ENCODE peak calls at places on chromosomes 7 and 10, in ten cellular contexts. T is fibroblast of lung, P is NCI-H1092, J is EH, U is non-pigmented ciliary epithelial cell, H is HEK293T, Q is GM12864, L is fibroblast of mammary gland, O is Peyer's patch, S is uterus. D is an unnamed sample.

GRCh38 chr10:1096287-1096889 is 40.2 kb downstream of the WDR37 start:
- DNase-seq in T (no peak), P (no peak), J (no peak), U (no peak), H (no peak), Q (no peak), L (no peak), O (no peak), S (no peak), D (no peak)

GRCh38 chr7:50307368-50308012 is 3.0 kb downstream of the IKZF1 start:
- DNase-seq in T (no peak), P (no peak), J (no peak), U (no peak), H (no peak), Q (no peak), L (no peak), O (peak; percentile 75), S (no peak), D (no peak)

GRCh38 chr7:1324028-1324900 is 91.6 kb downstream of the UNCX start:
- DNase-seq in T (no peak), P (no peak), J (no peak), U (no peak), H (no peak), Q (no peak), L (no peak), O (no peak), S (no peak), D (no peak)

GRCh38 chr7:129160161-129160911 is 15.8 kb downstream of the TSPAN33 start:
- DNase-seq in T (no peak), P (peak; percentile 42), J (no peak), U (no peak), H (no peak), Q (no peak), L (no peak), O (no peak), S (no peak), D (peak; percentile 3)

GRCh38 chr10:30752481-30752881 is 122.9 kb upstream of the LYZL2 start:
- DNase-seq in T (no peak), P (no peak), J (no peak), U (no peak), H (no peak), Q (no peak), L (no peak), O (no peak), S (no peak), D (no peak)

GRCh38 chr7:63027075-63027474 is 971.6 kb upstream of the ZNF722 start:
- DNase-seq in T (no peak), P (no peak), J (no peak), U (no peak), H (no peak), Q (no peak), L (no peak), O (no peak), S (no peak), D (no peak)

GRCh38 chr7:88141479-88141878 is 78.4 kb downstream of the SRI start:
- DNase-seq in T (no peak), P (no peak), J (no peak), U (no peak), H (no peak), Q (no peak), L (no peak), O (no peak), S (no peak), D (no peak)

GRCh38 chr7:134831862-134832261 is 52.4 kb downstream of the CALD1 start:
- DNase-seq in T (no peak), P (no peak), J (no peak), U (no peak), H (no peak), Q (no peak), L (no peak), O (no peak), S (no peak), D (no peak)

GRCh38 chr7:13880789-13881188 is 108.7 kb downstream of the ETV1 start:
- DNase-seq in T (peak; percentile 94), P (no peak), J (peak; percentile 76), U (peak; percentile 70), H (no peak), Q (no peak), L (peak; percentile 85), O (no peak), S (no peak), D (no peak)

GRCh38 chr10:77898323-77899079 is 28.1 kb downstream of the DLG5 start:
- DNase-seq in T (no peak), P (no peak), J (no peak), U (no peak), H (no peak), Q (no peak), L (peak; percentile 15), O (no peak), S (no peak), D (no peak)

GRCh38 chr10:4344544-4344994 is 481.4 kb upstream of the AKR1E2 start:
- DNase-seq in T (peak; percentile 100), P (no peak), J (peak; percentile 100), U (peak; percentile 100), H (no peak), Q (no peak), L (peak; percentile 100), O (no peak), S (peak; percentile 62), D (no peak)

GRCh38 chr10:114831186-114831867 is 9.7 kb downstream of the FHIP2A start:
- DNase-seq in T (no peak), P (no peak), J (peak; percentile 67), U (no peak), H (no peak), Q (no peak), L (no peak), O (no peak), S (no peak), D (no peak)

GRCh38 chr10:14705548-14706234 is 69.0 kb downstream of the FAM107B start:
- DNase-seq in T (no peak), P (no peak), J (no peak), U (no peak), H (no peak), Q (no peak), L (no peak), O (no peak), S (no peak), D (no peak)

GRCh38 chr10:73641272-73642060 is at the start of gene MYOZ1:
- DNase-seq in T (peak; percentile 10), P (no peak), J (peak; percentile 82), U (no peak), H (no peak), Q (no peak), L (no peak), O (no peak), S (no peak), D (no peak)

GRCh38 chr7:38411404-38411803 is 138.0 kb upstream of the TARP start:
- DNase-seq in T (peak; percentile 3), P (no peak), J (peak; percentile 11), U (no peak), H (peak; percentile 20), Q (no peak), L (peak; percentile 24), O (no peak), S (no peak), D (no peak)

GRCh38 chr10:131626274-131626673 is 274.5 kb upstream of the PPP2R2D start:
- DNase-seq in T (no peak), P (no peak), J (no peak), U (no peak), H (no peak), Q (no peak), L (no peak), O (no peak), S (no peak), D (no peak)

GRCh38 chr10:103451091-103451801 is 924 bp downstream of the CALHM2 start:
- DNase-seq in T (peak; percentile 5), P (no peak), J (peak; percentile 89), U (no peak), H (no peak), Q (no peak), L (peak; percentile 78), O (peak; percentile 60), S (peak; percentile 78), D (no peak)

GRCh38 chr7:133135451-133135850 is 53.6 kb upstream of the CHCHD3 start:
- DNase-seq in T (peak; percentile 16), P (no peak), J (peak; percentile 7), U (no peak), H (no peak), Q (no peak), L (no peak), O (no peak), S (no peak), D (no peak)

GRCh38 chr7:113775804-113776203 is 143.0 kb downstream of the PPP1R3A start:
- DNase-seq in T (no peak), P (no peak), J (no peak), U (no peak), H (no peak), Q (no peak), L (no peak), O (no peak), S (no peak), D (no peak)

GRCh38 chr10:102721954-102722353 is 7.5 kb downstream of the SFXN2 start:
- DNase-seq in T (no peak), P (no peak), J (no peak), U (no peak), H (no peak), Q (no peak), L (no peak), O (no peak), S (no peak), D (no peak)

GRCh38 chr10:112738586-112739218 is 211.3 kb upstream of the TCF7L2 start:
- DNase-seq in T (peak; percentile 10), P (no peak), J (peak; percentile 36), U (no peak), H (no peak), Q (no peak), L (no peak), O (no peak), S (no peak), D (no peak)

GRCh38 chr7:47466832-47467231 is 115.1 kb downstream of the TNS3 start:
- DNase-seq in T (no peak), P (no peak), J (no peak), U (no peak), H (no peak), Q (no peak), L (no peak), O (no peak), S (no peak), D (no peak)

GRCh38 chr10:17151716-17152115 is 22.1 kb upstream of the CUBN start:
- DNase-seq in T (no peak), P (no peak), J (no peak), U (no peak), H (no peak), Q (no peak), L (no peak), O (no peak), S (no peak), D (no peak)

GRCh38 chr10:101578803-101579515 is 9.1 kb downstream of the POLL start:
- DNase-seq in T (no peak), P (no peak), J (no peak), U (no peak), H (no peak), Q (no peak), L (no peak), O (no peak), S (no peak), D (no peak)

GRCh38 chr7:74449809-74450397 is 3.8 kb upstream of the GTF2IRD1 start:
- DNase-seq in T (no peak), P (peak; percentile 65), J (peak; percentile 63), U (no peak), H (peak; percentile 81), Q (no peak), L (peak; percentile 63), O (peak; percentile 66), S (peak; percentile 23), D (no peak)

GRCh38 chr7:42237891-42238531 is 1.0 kb upstream of the GLI3 start:
- DNase-seq in T (peak; percentile 69), P (no peak), J (peak; percentile 71), U (no peak), H (peak; percentile 38), Q (no peak), L (peak; percentile 63), O (no peak), S (peak; percentile 89), D (no peak)

GRCh38 chr7:47968852-47969774 is 10.3 kb downstream of the HUS1 start:
- DNase-seq in T (peak; percentile 63), P (peak; percentile 36), J (peak; percentile 74), U (peak; percentile 42), H (peak; percentile 75), Q (peak; percentile 39), L (peak; percentile 64), O (peak; percentile 57), S (peak; percentile 25), D (no peak)